ENCODE peak calls at places on chromosomes 13 and 19, in seven cellular contexts. E is tibial artery, X is PC-9, Q is mammary epithelial cell, O is ascending aorta, K is colonic mucosa, Z is GM23338. L is an unnamed sample. For H3K36me3, the result is how much of the 10 kb centered on the place peaks cover.

GRCh38 chr19:46487802-46488445 is 7.7 kb downstream of the PNMA8B start:
- DNase-seq in E (peak), X (peak), Q (peak), O (no peak), K (peak), Z (peak), L (peak)

GRCh38 chr13:40639226-40639681 is 27.2 kb downstream of the FOXO1 start:
- DNase-seq in E (peak), X (no peak), Q (no peak), O (no peak), K (no peak), Z (no peak), L (no peak)

GRCh38 chr13:27022571-27023311 is 148.9 kb downstream of the USP12 start:
- DNase-seq in E (no peak), X (peak), Q (peak), O (no peak), K (no peak), Z (no peak), L (no peak)

GRCh38 chr13:50104493-50104892 is 89.2 kb downstream of the KCNRG start:
- DNase-seq in E (no peak), X (peak), Q (peak), O (no peak), K (no peak), Z (peak), L (no peak)

GRCh38 chr13:21402586-21403307 is 56.4 kb downstream of the ZDHHC20 start:
- DNase-seq in E (no peak), X (peak), Q (peak), O (no peak), K (no peak), Z (no peak), L (no peak)

GRCh38 chr19:929523-930258 is 3.9 kb downstream of the ARID3A start:
- DNase-seq in E (no peak), X (no peak), Q (no peak), O (no peak), K (no peak), Z (no peak), L (no peak)

GRCh38 chr19:30423481-30423880 is 51.3 kb downstream of the ZNF536 start:
- DNase-seq in E (no peak), X (no peak), Q (no peak), O (no peak), K (no peak), Z (no peak), L (peak)

GRCh38 chr13:49935171-49936084 is 712 bp downstream of the SPRYD7 start:
- DNase-seq in E (peak), X (peak), Q (peak), O (no peak), K (peak), Z (peak), L (peak)

GRCh38 chr19:289651-290538 is 1.3 kb downstream of the PLPP2 start:
- DNase-seq in E (no peak), X (peak), Q (peak), O (no peak), K (peak), Z (peak), L (peak)

GRCh38 chr19:42524943-42525342 is 3.3 kb downstream of the CEACAM1 start:
- DNase-seq in E (no peak), X (no peak), Q (no peak), O (no peak), K (no peak), Z (no peak), L (no peak)

DNA sequence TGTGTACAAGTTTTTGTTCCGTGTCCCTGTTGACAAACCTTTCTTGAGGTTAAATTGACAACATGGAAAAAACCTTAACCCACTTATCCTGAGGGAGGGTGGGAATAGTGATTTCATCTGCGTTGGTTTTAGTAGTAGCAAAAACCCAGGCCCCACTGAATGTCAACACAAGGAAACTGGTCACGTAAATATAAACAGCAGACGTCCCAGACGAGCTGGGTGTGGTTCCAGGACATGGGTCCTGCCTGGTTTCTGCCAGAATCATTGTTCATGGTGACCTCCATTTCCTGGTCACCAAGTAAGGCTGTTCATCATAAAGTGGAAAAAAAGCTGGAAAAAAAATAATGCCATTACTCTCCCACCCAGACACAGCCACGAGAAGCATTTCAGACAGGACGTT is 16.9 kb upstream of the F2RL3 start:
- DNase-seq in E (no peak), X (no peak), Q (no peak), O (no peak), K (peak), Z (no peak), L (no peak)
- H3K36me3 ChIP-seq in E (half or more), X (under half), Q (under half), O (half or more), K (under half), Z (under half), L (under half)

DNA sequence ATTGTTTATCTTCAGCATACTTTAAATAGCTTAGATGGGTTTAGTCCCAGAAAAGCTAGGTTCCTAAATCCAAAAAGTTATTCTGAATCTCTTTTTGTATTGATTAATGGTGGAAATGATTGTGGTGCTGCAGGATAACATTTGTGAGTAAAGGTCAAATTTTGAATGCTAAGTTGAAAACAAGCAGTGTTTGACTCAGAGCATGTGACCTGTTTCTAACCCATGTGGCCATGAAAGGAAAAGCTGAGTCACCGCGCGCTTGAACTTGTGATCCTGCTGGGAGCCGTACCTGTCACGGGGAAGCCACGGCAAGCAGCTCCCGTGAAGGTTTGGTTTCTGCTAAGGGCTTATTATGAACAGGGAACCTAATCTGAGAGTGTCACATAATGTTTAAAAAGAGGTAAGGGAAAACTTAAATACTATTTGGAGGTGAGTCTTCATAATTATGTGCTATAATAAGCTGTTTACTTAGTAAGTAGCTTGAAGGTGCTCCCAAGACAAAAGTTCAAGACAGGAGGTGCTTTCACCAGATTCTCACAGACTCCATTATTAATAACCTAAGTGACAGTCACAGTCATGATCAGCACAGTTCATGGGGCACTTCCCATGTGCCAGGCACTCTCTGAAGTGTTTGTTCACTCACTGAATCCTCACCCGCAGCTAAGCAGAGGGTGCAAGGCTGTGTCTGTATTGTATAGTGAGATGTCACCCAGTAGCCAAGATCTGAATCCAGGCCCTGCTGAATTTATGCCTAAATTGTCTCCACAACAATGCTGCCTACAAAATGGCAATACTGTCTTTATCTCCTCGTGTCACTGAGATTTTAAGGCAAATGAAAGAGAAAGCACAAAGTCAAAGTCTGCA is 286.5 kb downstream of the MYO16 start:
- DNase-seq in E (peak), X (peak), Q (peak), O (peak), K (peak), Z (peak), L (peak)
- H3K27ac ChIP-seq in E (peak), X (peak), Q (peak), O (peak), K (no peak), Z (no peak), L (peak)

DNA sequence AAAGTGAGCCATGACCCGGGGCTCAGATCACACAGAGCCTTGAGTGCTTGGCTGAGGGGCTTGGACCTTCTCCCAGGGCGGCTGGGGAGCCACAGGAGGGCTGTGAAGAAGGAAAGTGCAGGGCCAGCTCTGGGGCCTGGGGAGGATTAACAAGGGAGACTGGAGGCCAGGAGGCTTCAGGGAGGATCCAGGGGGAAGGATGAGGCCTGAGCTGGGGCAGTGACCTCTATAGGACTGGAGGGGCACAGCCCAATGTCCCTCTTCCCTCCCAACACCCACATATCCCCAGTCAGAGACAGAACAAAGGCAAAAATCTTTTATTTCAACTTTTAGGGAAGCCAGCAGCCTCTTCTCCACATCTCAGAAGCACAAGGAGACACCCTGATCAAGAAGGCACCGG is 4.7 kb upstream of the SLC17A7 start:
- DNase-seq in E (no peak), X (no peak), Q (no peak), O (no peak), K (no peak), Z (peak), L (no peak)
- TF ChIP-seq CTCF in E (no peak), X (no peak), Q (no peak), O (no peak), K (no peak), Z (peak), L (no peak)

GRCh38 chr19:19294914-19295313 is 21.8 kb upstream of the TM6SF2 start:
- DNase-seq in E (no peak), X (no peak), Q (no peak), O (no peak), K (no peak), Z (no peak), L (no peak)
- H3K36me3 ChIP-seq in E (half or more), X (under half), Q (under half), O (half or more), K (under half), Z (under half), L (under half)

L was measured in testis.